ENCODE peak calls at places on chromosomes 12 and 14, in nine cellular contexts. I, N, T, Z, D, E, U, H and G are unnamed samples.
A peak's percentile ranks its signal among the peaks of the same experiment; 100 is the strongest.

GRCh38 chr14:90976076-90976475 is 84.4 kb downstream of the RPS6KA5 start:
- DNase-seq in I (no peak), N (no peak), T (no peak), Z (no peak), D (no peak), E (no peak), U (no peak), H (no peak), G (no peak)

GRCh38 chr14:74954232-74954946 is 1.0 kb downstream of the PGF start:
- DNase-seq in I (no peak), N (peak; percentile 36), T (peak; percentile 86), Z (no peak), D (no peak), E (no peak), U (no peak), H (no peak), G (no peak)

GRCh38 chr14:91127411-91127810 is 13.5 kb downstream of the DGLUCY start:
- DNase-seq in I (no peak), N (no peak), T (no peak), Z (no peak), D (no peak), E (no peak), U (no peak), H (no peak), G (no peak)

GRCh38 chr12:43271659-43272058 is 280.3 kb downstream of the ADAMTS20 start:
- DNase-seq in I (no peak), N (no peak), T (no peak), Z (no peak), D (no peak), E (no peak), U (no peak), H (no peak), G (no peak)

GRCh38 chr12:75786071-75786470 is 245.5 kb downstream of the PHLDA1 start:
- DNase-seq in I (no peak), N (no peak), T (no peak), Z (no peak), D (no peak), E (no peak), U (no peak), H (no peak), G (no peak)

GRCh38 chr12:124964836-124965462 is 24.0 kb downstream of the DHX37 start:
- DNase-seq in I (no peak), N (no peak), T (no peak), Z (no peak), D (no peak), E (no peak), U (no peak), H (no peak), G (no peak)

GRCh38 chr12:2451497-2451896 is 343.3 kb upstream of the FKBP4 start:
- DNase-seq in I (no peak), N (no peak), T (no peak), Z (no peak), D (no peak), E (no peak), U (no peak), H (no peak), G (no peak)

GRCh38 chr12:49952396-49953055 is 2.0 kb downstream of the AQP2 start:
- DNase-seq in I (no peak), N (no peak), T (no peak), Z (no peak), D (no peak), E (no peak), U (no peak), H (no peak), G (no peak)

GRCh38 chr14:96146131-96146771 is 58.4 kb upstream of the BDKRB2 start:
- DNase-seq in I (no peak), N (no peak), T (no peak), Z (no peak), D (no peak), E (no peak), U (no peak), H (peak; percentile 29), G (peak; percentile 86)

GRCh38 chr12:15842106-15842505 is 40.1 kb upstream of the STRAP start:
- DNase-seq in I (no peak), N (no peak), T (no peak), Z (no peak), D (no peak), E (no peak), U (no peak), H (no peak), G (peak; percentile 41)

GRCh38 chr14:31541702-31542101 is 19.5 kb upstream of the NUBPL start:
- DNase-seq in I (no peak), N (no peak), T (no peak), Z (no peak), D (no peak), E (no peak), U (no peak), H (no peak), G (no peak)

GRCh38 chr14:99818503-99819036 is 25.4 kb downstream of the EML1 start:
- DNase-seq in I (no peak), N (no peak), T (no peak), Z (no peak), D (no peak), E (no peak), U (no peak), H (no peak), G (no peak)

GRCh38 chr12:13095266-13095995 is 8.0 kb downstream of the GSG1 start:
- DNase-seq in I (no peak), N (no peak), T (no peak), Z (no peak), D (no peak), E (no peak), U (no peak), H (no peak), G (no peak)

GRCh38 chr12:90682398-90682797 is 272.6 kb downstream of the CCER1 start:
- DNase-seq in I (no peak), N (no peak), T (no peak), Z (no peak), D (no peak), E (no peak), U (no peak), H (no peak), G (no peak)

GRCh38 chr14:90717916-90718315 is 98.3 kb downstream of the TTC7B start:
- DNase-seq in I (no peak), N (no peak), T (no peak), Z (no peak), D (no peak), E (no peak), U (no peak), H (no peak), G (no peak)

GRCh38 chr12:75317784-75318183 is 12.3 kb downstream of the CAPS2 start:
- DNase-seq in I (no peak), N (no peak), T (no peak), Z (no peak), D (no peak), E (no peak), U (no peak), H (no peak), G (no peak)

GRCh38 chr12:120940799-120941198 is 36.6 kb upstream of the SPPL3 start:
- DNase-seq in I (no peak), N (no peak), T (no peak), Z (no peak), D (no peak), E (no peak), U (no peak), H (no peak), G (peak; percentile 23)

GRCh38 chr12:80056232-80056631 is 43.1 kb upstream of the OTOGL start:
- DNase-seq in I (no peak), N (no peak), T (no peak), Z (no peak), D (no peak), E (no peak), U (no peak), H (no peak), G (no peak)

GRCh38 chr12:106841471-106842302 is 67.2 kb downstream of the RIC8B start:
- DNase-seq in I (peak; percentile 25), N (peak; percentile 43), T (peak; percentile 37), Z (no peak), D (no peak), E (no peak), U (no peak), H (peak; percentile 47), G (peak; percentile 48)

GRCh38 chr12:111437816-111438454 is 32.2 kb downstream of the SH2B3 start:
- DNase-seq in I (peak; percentile 81), N (no peak), T (no peak), Z (no peak), D (no peak), E (no peak), U (no peak), H (peak; percentile 42), G (peak; percentile 81)